ENCODE peak calls at places on chromosome 3, in six cellular contexts. One of them, this sample, is unnamed.
A peak's percentile ranks its signal among the peaks of the same experiment; 100 is the strongest.

GRCh38 chr3:190306513-190307163 is 15.6 kb downstream of the CLDN1 start:
- DNase-seq in IMR-90: peak; percentile 47
- DNase-seq in H9: no peak
- DNase-seq in mesenchymal stem cell: peak; percentile 52
- DNase-seq in neuronal stem cell: no peak
- DNase-seq in H1: no peak
- DNase-seq in this sample: peak; percentile 6

GRCh38 chr3:42066516-42067181 is 24.5 kb upstream of the TRAK1 start:
- DNase-seq in IMR-90: peak; percentile 74
- DNase-seq in H9: peak; percentile 69
- DNase-seq in mesenchymal stem cell: peak; percentile 89
- DNase-seq in neuronal stem cell: peak; percentile 27
- DNase-seq in H1: no peak
- DNase-seq in this sample: no peak

GRCh38 chr3:72968280-72968679 is 28.3 kb upstream of the PPP4R2 start:
- DNase-seq in IMR-90: no peak
- DNase-seq in H9: no peak
- DNase-seq in mesenchymal stem cell: no peak
- DNase-seq in neuronal stem cell: no peak
- DNase-seq in H1: no peak
- DNase-seq in this sample: no peak

GRCh38 chr3:158802399-158803023 is 657 bp downstream of the MFSD1 start:
- DNase-seq in IMR-90: peak; percentile 23
- DNase-seq in H9: no peak
- DNase-seq in mesenchymal stem cell: peak; percentile 57
- DNase-seq in neuronal stem cell: no peak
- DNase-seq in H1: no peak
- DNase-seq in this sample: no peak

GRCh38 chr3:53166781-53167291 is 5.8 kb downstream of the PRKCD start:
- DNase-seq in IMR-90: peak; percentile 64
- DNase-seq in H9: no peak
- DNase-seq in mesenchymal stem cell: peak; percentile 69
- DNase-seq in neuronal stem cell: no peak
- DNase-seq in H1: no peak
- DNase-seq in this sample: no peak

GRCh38 chr3:29072626-29073025 is 208.2 kb upstream of the RBMS3 start:
- DNase-seq in IMR-90: peak; percentile 61
- DNase-seq in H9: no peak
- DNase-seq in mesenchymal stem cell: no peak
- DNase-seq in neuronal stem cell: no peak
- DNase-seq in H1: no peak
- DNase-seq in this sample: no peak

GRCh38 chr3:133921592-133921991 is 25.9 kb upstream of the RAB6B start:
- DNase-seq in IMR-90: no peak
- DNase-seq in H9: no peak
- DNase-seq in mesenchymal stem cell: no peak
- DNase-seq in neuronal stem cell: no peak
- DNase-seq in H1: no peak
- DNase-seq in this sample: no peak

GRCh38 chr3:42709621-42710020 is 7.0 kb upstream of the HHATL start:
- DNase-seq in IMR-90: no peak
- DNase-seq in H9: no peak
- DNase-seq in mesenchymal stem cell: no peak
- DNase-seq in neuronal stem cell: no peak
- DNase-seq in H1: no peak
- DNase-seq in this sample: no peak

GRCh38 chr3:133892546-133893231 is 3.0 kb downstream of the RAB6B start:
- DNase-seq in IMR-90: no peak
- DNase-seq in H9: no peak
- DNase-seq in mesenchymal stem cell: no peak
- DNase-seq in neuronal stem cell: no peak
- DNase-seq in H1: peak; percentile 22
- DNase-seq in this sample: no peak

GRCh38 chr3:158845748-158846350 is 44.0 kb downstream of the MFSD1 start:
- DNase-seq in IMR-90: no peak
- DNase-seq in H9: no peak
- DNase-seq in mesenchymal stem cell: peak; percentile 41
- DNase-seq in neuronal stem cell: peak; percentile 14
- DNase-seq in H1: no peak
- DNase-seq in this sample: peak; percentile 59

GRCh38 chr3:69299344-69299743 is 86.5 kb downstream of the FRMD4B start:
- DNase-seq in IMR-90: no peak
- DNase-seq in H9: no peak
- DNase-seq in mesenchymal stem cell: no peak
- DNase-seq in neuronal stem cell: no peak
- DNase-seq in H1: no peak
- DNase-seq in this sample: no peak

GRCh38 chr3:139455855-139456254 is 20.5 kb downstream of the RBP2 start:
- DNase-seq in IMR-90: no peak
- DNase-seq in H9: no peak
- DNase-seq in mesenchymal stem cell: no peak
- DNase-seq in neuronal stem cell: no peak
- DNase-seq in H1: no peak
- DNase-seq in this sample: no peak

GRCh38 chr3:58180099-58180880 is 30.5 kb downstream of the DNASE1L3 start:
- DNase-seq in IMR-90: no peak
- DNase-seq in H9: no peak
- DNase-seq in mesenchymal stem cell: no peak
- DNase-seq in neuronal stem cell: no peak
- DNase-seq in H1: no peak
- DNase-seq in this sample: no peak

GRCh38 chr3:94226058-94226457 is 163.2 kb downstream of the NSUN3 start:
- DNase-seq in IMR-90: peak; percentile 50
- DNase-seq in H9: no peak
- DNase-seq in mesenchymal stem cell: peak; percentile 40
- DNase-seq in neuronal stem cell: no peak
- DNase-seq in H1: no peak
- DNase-seq in this sample: no peak

GRCh38 chr3:49673715-49674490 is at the start of gene APEH:
- DNase-seq in IMR-90: peak; percentile 96
- DNase-seq in H9: peak; percentile 98
- DNase-seq in mesenchymal stem cell: peak; percentile 99
- DNase-seq in neuronal stem cell: peak; percentile 95
- DNase-seq in H1: peak; percentile 99
- DNase-seq in this sample: peak; percentile 98

GRCh38 chr3:57079221-57079831 is 18.9 kb downstream of the SPATA12 start:
- DNase-seq in IMR-90: no peak
- DNase-seq in H9: peak; percentile 80
- DNase-seq in mesenchymal stem cell: peak; percentile 38
- DNase-seq in neuronal stem cell: peak; percentile 56
- DNase-seq in H1: no peak
- DNase-seq in this sample: peak; percentile 55

GRCh38 chr3:111128884-111129283 is 57.3 kb downstream of the NECTIN3 start:
- DNase-seq in IMR-90: peak; percentile 48
- DNase-seq in H9: no peak
- DNase-seq in mesenchymal stem cell: no peak
- DNase-seq in neuronal stem cell: no peak
- DNase-seq in H1: no peak
- DNase-seq in this sample: no peak

GRCh38 chr3:14265246-14265962 is 86.8 kb downstream of the LSM3 start:
- DNase-seq in IMR-90: peak; percentile 85
- DNase-seq in H9: no peak
- DNase-seq in mesenchymal stem cell: peak; percentile 95
- DNase-seq in neuronal stem cell: no peak
- DNase-seq in H1: no peak
- DNase-seq in this sample: peak; percentile 81

GRCh38 chr3:71559021-71559420 is 24.5 kb downstream of the FOXP1 start:
- DNase-seq in IMR-90: no peak
- DNase-seq in H9: no peak
- DNase-seq in mesenchymal stem cell: no peak
- DNase-seq in neuronal stem cell: no peak
- DNase-seq in H1: no peak
- DNase-seq in this sample: peak; percentile 66

GRCh38 chr3:156812521-156813335 is 13.4 kb upstream of the LEKR1 start:
- DNase-seq in IMR-90: peak; percentile 63
- DNase-seq in H9: no peak
- DNase-seq in mesenchymal stem cell: peak; percentile 93
- DNase-seq in neuronal stem cell: no peak
- DNase-seq in H1: no peak
- DNase-seq in this sample: peak; percentile 22

GRCh38 chr3:107676469-107677309 is 153.9 kb downstream of the BBX start:
- DNase-seq in IMR-90: peak; percentile 43
- DNase-seq in H9: no peak
- DNase-seq in mesenchymal stem cell: peak; percentile 42
- DNase-seq in neuronal stem cell: no peak
- DNase-seq in H1: no peak
- DNase-seq in this sample: no peak

GRCh38 chr3:95354494-95354893 is 1291.6 kb downstream of the NSUN3 start:
- DNase-seq in IMR-90: no peak
- DNase-seq in H9: no peak
- DNase-seq in mesenchymal stem cell: no peak
- DNase-seq in neuronal stem cell: no peak
- DNase-seq in H1: no peak
- DNase-seq in this sample: no peak

GRCh38 chr3:95343767-95344166 is 1280.9 kb downstream of the NSUN3 start:
- DNase-seq in IMR-90: no peak
- DNase-seq in H9: no peak
- DNase-seq in mesenchymal stem cell: no peak
- DNase-seq in neuronal stem cell: no peak
- DNase-seq in H1: no peak
- DNase-seq in this sample: no peak

GRCh38 chr3:95350066-95350465 is 1287.2 kb downstream of the NSUN3 start:
- DNase-seq in IMR-90: no peak
- DNase-seq in H9: no peak
- DNase-seq in mesenchymal stem cell: no peak
- DNase-seq in neuronal stem cell: no peak
- DNase-seq in H1: no peak
- DNase-seq in this sample: no peak

GRCh38 chr3:95351158-95351557 is 1288.3 kb downstream of the NSUN3 start:
- DNase-seq in IMR-90: no peak
- DNase-seq in H9: no peak
- DNase-seq in mesenchymal stem cell: no peak
- DNase-seq in neuronal stem cell: no peak
- DNase-seq in H1: no peak
- DNase-seq in this sample: peak; percentile 23

DNA sequence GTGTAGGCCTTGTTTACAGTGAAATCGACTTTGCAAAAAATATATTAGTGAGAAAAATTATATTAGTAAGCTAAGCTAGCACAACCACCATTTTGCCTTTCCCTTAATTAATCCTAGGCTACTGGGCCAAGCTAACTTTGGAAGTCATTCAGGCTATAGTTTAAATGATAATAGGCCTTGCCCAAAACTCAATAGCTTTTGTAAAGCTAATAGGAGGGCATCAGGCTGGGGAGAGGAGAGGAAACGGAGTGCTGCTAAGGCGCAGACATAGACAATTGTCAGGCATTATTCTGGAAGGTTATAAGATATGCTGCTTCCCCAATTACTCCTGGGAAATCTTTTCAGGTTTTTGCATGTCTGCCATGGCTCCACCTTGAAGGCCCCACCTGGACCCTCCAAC is 1286.0 kb downstream of the NSUN3 start:
- DNase-seq in IMR-90: no peak
- DNase-seq in H9: no peak
- DNase-seq in mesenchymal stem cell: no peak
- DNase-seq in neuronal stem cell: no peak
- DNase-seq in H1: no peak
- DNase-seq in this sample: no peak
- H4K91ac ChIP-seq in IMR-90: no peak overlapping the region
- H4K91ac ChIP-seq in H9: no peak overlapping the region
- H4K91ac ChIP-seq in mesenchymal stem cell: no peak overlapping the region
- H4K91ac ChIP-seq in neuronal stem cell: no peak overlapping the region
- H4K91ac ChIP-seq in H1: no peak overlapping the region
- H4K91ac ChIP-seq in this sample: peak overlapping the region; percentile 88

GRCh38 chr3:18018491-18019177 is 276.2 kb upstream of the TBC1D5 start:
- DNase-seq in IMR-90: no peak
- DNase-seq in H9: no peak
- DNase-seq in mesenchymal stem cell: no peak
- DNase-seq in neuronal stem cell: no peak
- DNase-seq in H1: no peak
- DNase-seq in this sample: no peak
- H3K4ac ChIP-seq in IMR-90: no peak overlapping the region
- H3K4ac ChIP-seq in H9: no peak overlapping the region
- H3K4ac ChIP-seq in mesenchymal stem cell: no peak overlapping the region
- H3K4ac ChIP-seq in neuronal stem cell: no peak overlapping the region
- H3K4ac ChIP-seq in H1: no peak overlapping the region
- H3K4ac ChIP-seq in this sample: no peak overlapping the region

GRCh38 chr3:11634081-11634635 is 9.6 kb downstream of the VGLL4 start:
- DNase-seq in IMR-90: no peak
- DNase-seq in H9: no peak
- DNase-seq in mesenchymal stem cell: no peak
- DNase-seq in neuronal stem cell: no peak
- DNase-seq in H1: no peak
- DNase-seq in this sample: no peak

GRCh38 chr3:11634974-11635612 is 8.6 kb downstream of the VGLL4 start:
- DNase-seq in IMR-90: no peak
- DNase-seq in H9: no peak
- DNase-seq in mesenchymal stem cell: no peak
- DNase-seq in neuronal stem cell: no peak
- DNase-seq in H1: no peak
- DNase-seq in this sample: no peak

GRCh38 chr3:11636372-11636760 is 7.3 kb downstream of the VGLL4 start:
- DNase-seq in IMR-90: no peak
- DNase-seq in H9: no peak
- DNase-seq in mesenchymal stem cell: no peak
- DNase-seq in neuronal stem cell: no peak
- DNase-seq in H1: no peak
- DNase-seq in this sample: no peak

GRCh38 chr3:11637901-11638668 is 5.6 kb downstream of the VGLL4 start:
- DNase-seq in IMR-90: peak; percentile 77
- DNase-seq in H9: no peak
- DNase-seq in mesenchymal stem cell: peak; percentile 64
- DNase-seq in neuronal stem cell: no peak
- DNase-seq in H1: no peak
- DNase-seq in this sample: no peak

DNA sequence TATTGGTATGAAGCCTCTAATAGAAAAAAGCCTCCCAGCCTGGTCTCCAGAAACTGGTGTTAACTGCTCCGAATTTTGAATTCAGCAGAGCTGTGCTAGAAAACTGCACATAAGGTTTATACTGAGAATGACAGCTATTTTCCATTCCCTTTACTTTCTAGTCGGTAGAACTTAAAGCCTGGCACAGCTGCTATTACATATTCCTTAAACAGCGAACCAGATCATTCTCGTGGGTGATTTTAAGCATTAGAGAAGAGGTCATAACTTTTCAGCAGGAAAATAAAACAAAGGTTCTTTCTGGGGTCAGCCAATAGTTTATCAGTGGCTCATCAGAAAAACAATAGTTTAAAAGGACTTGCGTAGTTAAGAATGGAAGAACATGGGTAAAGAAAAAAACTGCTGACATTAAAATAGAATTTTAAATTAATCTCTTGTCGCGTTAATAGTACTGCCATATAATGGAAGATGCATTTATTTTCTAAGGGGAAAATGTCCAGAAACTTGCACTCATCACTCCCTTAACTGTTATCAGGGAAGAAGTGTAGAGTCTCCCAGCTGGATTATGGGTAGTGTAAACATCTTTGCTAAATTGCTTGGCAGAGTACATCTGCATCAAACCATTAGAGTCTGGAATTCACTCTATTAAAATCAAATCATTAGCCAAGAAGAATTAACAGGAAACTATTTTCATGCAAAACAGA is 7.9 kb downstream of the VGLL4 start:
- DNase-seq in IMR-90: no peak
- DNase-seq in H9: no peak
- DNase-seq in mesenchymal stem cell: no peak
- DNase-seq in neuronal stem cell: no peak
- DNase-seq in H1: no peak
- DNase-seq in this sample: no peak
- H4K91ac ChIP-seq in IMR-90: no peak overlapping the region
- H4K91ac ChIP-seq in H9: no peak overlapping the region
- H4K91ac ChIP-seq in mesenchymal stem cell: no peak overlapping the region
- H4K91ac ChIP-seq in neuronal stem cell: no peak overlapping the region
- H4K91ac ChIP-seq in H1: no peak overlapping the region
- H4K91ac ChIP-seq in this sample: no peak overlapping the region

GRCh38 chr3:151210676-151211381 is 7.8 kb upstream of the GPR171 start:
- DNase-seq in IMR-90: no peak
- DNase-seq in H9: no peak
- DNase-seq in mesenchymal stem cell: no peak
- DNase-seq in neuronal stem cell: no peak
- DNase-seq in H1: no peak
- DNase-seq in this sample: peak; percentile 26
- H3K4ac ChIP-seq in IMR-90: no peak overlapping the region
- H3K4ac ChIP-seq in H9: no peak overlapping the region
- H3K4ac ChIP-seq in mesenchymal stem cell: no peak overlapping the region
- H3K4ac ChIP-seq in neuronal stem cell: no peak overlapping the region
- H3K4ac ChIP-seq in H1: no peak overlapping the region
- H3K4ac ChIP-seq in this sample: no peak overlapping the region

This sample was measured in trophoblast cell.